ENCODE peak calls at places on chromosomes 11 and 22, in eight cellular contexts. Q is SHP77; J is GM06990; S is activated CD8-positive, alpha-beta T cell treated with anti-CD3 and anti-CD28 coated beads, Interleukin-2, amount 10 ng/mL, durations not matched to agents 7 days and 5 days; N is T47D; Z is uterus; Y is NCI-H2171 treated with DMSO at 0.1 percent for 48 hours; H is CD8-positive, alpha-beta T cell. W is an unnamed sample.

GRCh38 chr22:49368221-49368975 is 459.3 kb downstream of the BRD1 start:
- DNase-seq in Y (no peak), Z (no peak), S (peak), Q (no peak), J (no peak), H (no peak), N (no peak), W (no peak)

GRCh38 chr11:130872102-130872501 is 44.2 kb downstream of the SNX19 start:
- DNase-seq in S (no peak), Y (no peak), Q (no peak), N (no peak), Z (no peak), H (no peak), J (no peak), W (no peak)

GRCh38 chr22:22759371-22759770 is 115.0 kb downstream of the GGTLC2 start:
- DNase-seq in N (no peak), H (no peak), Z (no peak), S (peak), Q (no peak), Y (no peak), J (no peak), W (no peak)

GRCh38 chr11:13525257-13525656 is 29.5 kb upstream of the PTH start:
- DNase-seq in N (no peak), Z (no peak), J (no peak), S (no peak), Y (no peak), H (no peak), Q (no peak), W (no peak)

GRCh38 chr11:116473790-116474346 is 298.9 kb downstream of the BUD13 start:
- DNase-seq in H (no peak), N (no peak), Y (no peak), Q (no peak), Z (no peak), J (no peak), S (no peak), W (no peak)

GRCh38 chr11:64996710-64997380 is at the start of gene BATF2:
- DNase-seq in Z (peak), J (no peak), H (no peak), S (peak), Q (peak), Y (peak), N (peak), W (peak)

GRCh38 chr22:46976130-46976529 is 213.7 kb downstream of the TBC1D22A start:
- DNase-seq in J (no peak), S (no peak), Y (no peak), N (no peak), H (no peak), Z (no peak), Q (no peak), W (no peak)

GRCh38 chr11:103420593-103420992 is 311.4 kb downstream of the DYNC2H1 start:
- DNase-seq in H (no peak), Q (no peak), S (no peak), J (no peak), Y (no peak), N (no peak), Z (no peak), W (no peak)

GRCh38 chr11:9148727-9149126 is 57.3 kb upstream of the SCUBE2 start:
- DNase-seq in Q (no peak), S (no peak), Y (no peak), Z (no peak), N (no peak), J (no peak), H (no peak), W (no peak)

GRCh38 chr22:29117799-29118477 is 45.1 kb downstream of the KREMEN1 start:
- DNase-seq in Z (no peak), Y (no peak), S (no peak), N (no peak), H (no peak), Q (no peak), J (no peak), W (no peak)

GRCh38 chr11:83033972-83034672 is 37.6 kb downstream of the RAB30 start:
- DNase-seq in Z (peak), J (no peak), N (no peak), Q (no peak), Y (peak), H (no peak), S (no peak), W (no peak)

GRCh38 chr11:35622070-35622469 is 3.8 kb downstream of the FJX1 start:
- DNase-seq in J (no peak), Y (no peak), S (no peak), N (peak), Q (no peak), H (no peak), Z (no peak), W (peak)